ENCODE peak calls at places on chromosomes 13 and 19, in seven cellular contexts. One of them, this sample, is unnamed. For H3K4me1, the result is how much of the 10 kb centered on the place peaks cover.

GRCh38 chr19:13163609-13164364 is 13.6 kb downstream of the IER2 start:
- DNase-seq in PC-9: peak
- DNase-seq in psoas muscle: peak
- DNase-seq in cardiac muscle cell: peak
- DNase-seq in transverse colon: peak
- DNase-seq in endodermal cell: peak
- DNase-seq in right cardiac atrium: peak
- DNase-seq in this sample: peak

GRCh38 chr13:112453207-112453829 is 77.2 kb downstream of the SPACA7 start:
- DNase-seq in PC-9: no peak
- DNase-seq in psoas muscle: no peak
- DNase-seq in cardiac muscle cell: no peak
- DNase-seq in transverse colon: no peak
- DNase-seq in endodermal cell: peak
- DNase-seq in right cardiac atrium: peak
- DNase-seq in this sample: no peak

GRCh38 chr13:20828540-20829364 is 55.0 kb upstream of the EEF1AKMT1 start:
- DNase-seq in PC-9: no peak
- DNase-seq in psoas muscle: no peak
- DNase-seq in cardiac muscle cell: peak
- DNase-seq in transverse colon: peak
- DNase-seq in endodermal cell: no peak
- DNase-seq in right cardiac atrium: no peak
- DNase-seq in this sample: no peak

GRCh38 chr13:98487016-98487415 is 89.9 kb downstream of the STK24 start:
- DNase-seq in PC-9: no peak
- DNase-seq in psoas muscle: no peak
- DNase-seq in cardiac muscle cell: no peak
- DNase-seq in transverse colon: no peak
- DNase-seq in endodermal cell: peak
- DNase-seq in right cardiac atrium: no peak
- DNase-seq in this sample: no peak

GRCh38 chr19:35710784-35711723 is 6.7 kb downstream of the ZBTB32 start:
- DNase-seq in PC-9: no peak
- DNase-seq in psoas muscle: no peak
- DNase-seq in cardiac muscle cell: no peak
- DNase-seq in transverse colon: no peak
- DNase-seq in endodermal cell: no peak
- DNase-seq in right cardiac atrium: no peak
- DNase-seq in this sample: no peak

GRCh38 chr13:19782049-19782726 is 557 bp downstream of the PSPC1 start:
- DNase-seq in PC-9: no peak
- DNase-seq in psoas muscle: peak
- DNase-seq in cardiac muscle cell: peak
- DNase-seq in transverse colon: peak
- DNase-seq in endodermal cell: peak
- DNase-seq in right cardiac atrium: peak
- DNase-seq in this sample: peak

GRCh38 chr19:19637523-19638251 is 5.8 kb downstream of the GMIP start:
- DNase-seq in PC-9: no peak
- DNase-seq in psoas muscle: no peak
- DNase-seq in cardiac muscle cell: no peak
- DNase-seq in transverse colon: no peak
- DNase-seq in endodermal cell: peak
- DNase-seq in right cardiac atrium: peak
- DNase-seq in this sample: no peak

GRCh38 chr19:743168-743687 is 7.7 kb upstream of the MISP start:
- DNase-seq in PC-9: peak
- DNase-seq in psoas muscle: no peak
- DNase-seq in cardiac muscle cell: peak
- DNase-seq in transverse colon: peak
- DNase-seq in endodermal cell: peak
- DNase-seq in right cardiac atrium: no peak
- DNase-seq in this sample: no peak

GRCh38 chr13:101919541-101920306 is 467.2 kb downstream of the ITGBL1 start:
- DNase-seq in PC-9: no peak
- DNase-seq in psoas muscle: no peak
- DNase-seq in cardiac muscle cell: peak
- DNase-seq in transverse colon: no peak
- DNase-seq in endodermal cell: peak
- DNase-seq in right cardiac atrium: peak
- DNase-seq in this sample: no peak

GRCh38 chr13:21060063-21060826 is 1.1 kb downstream of the LATS2 start:
- DNase-seq in PC-9: no peak
- DNase-seq in psoas muscle: peak
- DNase-seq in cardiac muscle cell: peak
- DNase-seq in transverse colon: peak
- DNase-seq in endodermal cell: peak
- DNase-seq in right cardiac atrium: peak
- DNase-seq in this sample: peak

GRCh38 chr13:102018716-102019115 is 383.1 kb downstream of the FGF14 start:
- DNase-seq in PC-9: no peak
- DNase-seq in psoas muscle: no peak
- DNase-seq in cardiac muscle cell: no peak
- DNase-seq in transverse colon: no peak
- DNase-seq in endodermal cell: no peak
- DNase-seq in right cardiac atrium: no peak
- DNase-seq in this sample: no peak

GRCh38 chr13:87622921-87623320 is 48.2 kb upstream of the SLITRK5 start:
- DNase-seq in PC-9: no peak
- DNase-seq in psoas muscle: no peak
- DNase-seq in cardiac muscle cell: no peak
- DNase-seq in transverse colon: no peak
- DNase-seq in endodermal cell: no peak
- DNase-seq in right cardiac atrium: no peak
- DNase-seq in this sample: no peak

GRCh38 chr19:46602392-46603194 is 1.5 kb downstream of the CALM3 start:
- DNase-seq in PC-9: no peak
- DNase-seq in psoas muscle: no peak
- DNase-seq in cardiac muscle cell: peak
- DNase-seq in transverse colon: no peak
- DNase-seq in endodermal cell: peak
- DNase-seq in right cardiac atrium: peak
- DNase-seq in this sample: no peak

GRCh38 chr13:34671136-34671535 is 270.9 kb upstream of the NBEA start:
- DNase-seq in PC-9: no peak
- DNase-seq in psoas muscle: peak
- DNase-seq in cardiac muscle cell: no peak
- DNase-seq in transverse colon: no peak
- DNase-seq in endodermal cell: no peak
- DNase-seq in right cardiac atrium: no peak
- DNase-seq in this sample: peak

GRCh38 chr13:53110181-53110580 is 81.6 kb downstream of the OLFM4 start:
- DNase-seq in PC-9: no peak
- DNase-seq in psoas muscle: no peak
- DNase-seq in cardiac muscle cell: no peak
- DNase-seq in transverse colon: no peak
- DNase-seq in endodermal cell: no peak
- DNase-seq in right cardiac atrium: no peak
- DNase-seq in this sample: no peak

GRCh38 chr13:95814494-95814893 is 137.6 kb downstream of the DNAJC3 start:
- DNase-seq in PC-9: no peak
- DNase-seq in psoas muscle: no peak
- DNase-seq in cardiac muscle cell: no peak
- DNase-seq in transverse colon: no peak
- DNase-seq in endodermal cell: no peak
- DNase-seq in right cardiac atrium: no peak
- DNase-seq in this sample: no peak

GRCh38 chr19:35392742-35393350 is 22.0 kb downstream of the GPR42 start:
- DNase-seq in PC-9: no peak
- DNase-seq in psoas muscle: no peak
- DNase-seq in cardiac muscle cell: no peak
- DNase-seq in transverse colon: no peak
- DNase-seq in endodermal cell: peak
- DNase-seq in right cardiac atrium: no peak
- DNase-seq in this sample: no peak

GRCh38 chr13:23468811-23469210 is 35.3 kb upstream of the SACS start:
- DNase-seq in PC-9: no peak
- DNase-seq in psoas muscle: no peak
- DNase-seq in cardiac muscle cell: no peak
- DNase-seq in transverse colon: no peak
- DNase-seq in endodermal cell: no peak
- DNase-seq in right cardiac atrium: no peak
- DNase-seq in this sample: no peak

GRCh38 chr13:98580420-98580819 is 3.5 kb upstream of the STK24 start:
- DNase-seq in PC-9: no peak
- DNase-seq in psoas muscle: no peak
- DNase-seq in cardiac muscle cell: no peak
- DNase-seq in transverse colon: no peak
- DNase-seq in endodermal cell: no peak
- DNase-seq in right cardiac atrium: no peak
- DNase-seq in this sample: no peak

GRCh38 chr13:42633495-42633894 is 59.5 kb downstream of the TNFSF11 start:
- DNase-seq in PC-9: no peak
- DNase-seq in psoas muscle: no peak
- DNase-seq in cardiac muscle cell: no peak
- DNase-seq in transverse colon: no peak
- DNase-seq in endodermal cell: no peak
- DNase-seq in right cardiac atrium: no peak
- DNase-seq in this sample: no peak

GRCh38 chr19:1861599-1862031 is 1.8 kb downstream of the KLF16 start:
- DNase-seq in PC-9: no peak
- DNase-seq in psoas muscle: no peak
- DNase-seq in cardiac muscle cell: no peak
- DNase-seq in transverse colon: no peak
- DNase-seq in endodermal cell: no peak
- DNase-seq in right cardiac atrium: peak
- DNase-seq in this sample: no peak
- H3K27ac ChIP-seq in PC-9: no peak
- H3K27ac ChIP-seq in psoas muscle: no peak
- H3K27ac ChIP-seq in cardiac muscle cell: no peak
- H3K27ac ChIP-seq in transverse colon: peak
- H3K27ac ChIP-seq in endodermal cell: no peak
- H3K27ac ChIP-seq in right cardiac atrium: no peak
- H3K27ac ChIP-seq in this sample: peak

DNA sequence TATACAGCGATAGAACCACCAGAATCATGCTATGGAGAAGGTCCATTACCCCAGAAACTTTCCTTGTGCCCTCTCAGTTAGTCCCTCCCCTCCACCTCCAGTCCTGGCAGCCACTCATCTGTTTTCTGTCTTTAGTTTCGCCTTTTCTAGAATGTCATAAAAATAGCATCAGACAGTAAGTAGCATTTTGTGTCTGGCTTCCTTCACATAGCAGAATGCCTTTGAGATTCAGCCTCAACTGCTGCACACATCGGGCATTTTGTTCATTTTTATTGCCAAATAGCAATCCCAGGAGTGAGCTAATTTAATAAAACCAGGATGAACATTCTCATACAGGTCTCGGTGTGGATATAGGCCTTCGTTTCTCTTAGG is 110.4 kb downstream of the COL4A2 start:
- DNase-seq in PC-9: no peak
- DNase-seq in psoas muscle: no peak
- DNase-seq in cardiac muscle cell: no peak
- DNase-seq in transverse colon: no peak
- DNase-seq in endodermal cell: no peak
- DNase-seq in right cardiac atrium: no peak
- DNase-seq in this sample: no peak
- H3K4me1 ChIP-seq in PC-9: under half
- H3K4me1 ChIP-seq in psoas muscle: under half
- H3K4me1 ChIP-seq in cardiac muscle cell: under half
- H3K4me1 ChIP-seq in transverse colon: under half
- H3K4me1 ChIP-seq in endodermal cell: under half
- H3K4me1 ChIP-seq in right cardiac atrium: under half
- H3K4me1 ChIP-seq in this sample: under half

GRCh38 chr19:38663156-38663651 is 15.8 kb downstream of the ACTN4 start:
- DNase-seq in PC-9: no peak
- DNase-seq in psoas muscle: no peak
- DNase-seq in cardiac muscle cell: no peak
- DNase-seq in transverse colon: no peak
- DNase-seq in endodermal cell: no peak
- DNase-seq in right cardiac atrium: no peak
- DNase-seq in this sample: no peak

GRCh38 chr19:38665219-38665931 is 17.9 kb downstream of the ACTN4 start:
- DNase-seq in PC-9: no peak
- DNase-seq in psoas muscle: no peak
- DNase-seq in cardiac muscle cell: no peak
- DNase-seq in transverse colon: no peak
- DNase-seq in endodermal cell: no peak
- DNase-seq in right cardiac atrium: no peak
- DNase-seq in this sample: no peak

GRCh38 chr19:38664503-38665211 is 17.2 kb downstream of the ACTN4 start:
- DNase-seq in PC-9: no peak
- DNase-seq in psoas muscle: no peak
- DNase-seq in cardiac muscle cell: no peak
- DNase-seq in transverse colon: no peak
- DNase-seq in endodermal cell: peak
- DNase-seq in right cardiac atrium: no peak
- DNase-seq in this sample: no peak

GRCh38 chr19:38662508-38663155 is 15.2 kb downstream of the ACTN4 start:
- DNase-seq in PC-9: no peak
- DNase-seq in psoas muscle: no peak
- DNase-seq in cardiac muscle cell: no peak
- DNase-seq in transverse colon: no peak
- DNase-seq in endodermal cell: no peak
- DNase-seq in right cardiac atrium: no peak
- DNase-seq in this sample: no peak

DNA sequence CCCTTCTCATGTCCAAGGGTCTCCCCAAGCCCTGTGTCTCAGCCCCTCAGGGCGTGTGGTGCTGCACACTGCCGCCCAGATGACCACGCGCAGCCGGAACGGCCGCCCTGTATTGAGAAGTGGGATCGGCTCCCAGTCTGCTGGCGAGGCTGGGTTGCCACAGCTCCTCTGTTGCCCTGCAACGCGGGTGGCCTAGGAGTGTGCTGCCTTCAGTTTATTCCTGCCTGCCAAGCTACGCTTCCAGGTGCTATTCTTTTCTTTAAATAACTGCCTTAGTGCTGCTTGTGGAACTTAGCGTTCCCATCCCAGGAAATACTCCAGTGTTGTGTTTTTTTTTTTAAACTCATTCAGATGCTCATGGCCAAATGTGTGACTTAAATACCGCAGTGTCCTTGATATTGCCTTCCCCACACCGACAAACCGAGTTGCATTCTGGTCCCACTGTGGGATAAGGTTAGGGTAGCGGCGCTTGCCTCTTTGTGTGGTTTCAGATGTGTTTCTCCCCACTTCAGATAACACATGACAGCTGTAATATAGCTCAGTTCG is 16.6 kb downstream of the ACTN4 start:
- DNase-seq in PC-9: no peak
- DNase-seq in psoas muscle: peak
- DNase-seq in cardiac muscle cell: no peak
- DNase-seq in transverse colon: no peak
- DNase-seq in endodermal cell: no peak
- DNase-seq in right cardiac atrium: peak
- DNase-seq in this sample: no peak
- H3K27ac ChIP-seq in PC-9: peak
- H3K27ac ChIP-seq in psoas muscle: peak
- H3K27ac ChIP-seq in cardiac muscle cell: peak
- H3K27ac ChIP-seq in transverse colon: peak
- H3K27ac ChIP-seq in endodermal cell: peak
- H3K27ac ChIP-seq in right cardiac atrium: peak
- H3K27ac ChIP-seq in this sample: peak

DNA sequence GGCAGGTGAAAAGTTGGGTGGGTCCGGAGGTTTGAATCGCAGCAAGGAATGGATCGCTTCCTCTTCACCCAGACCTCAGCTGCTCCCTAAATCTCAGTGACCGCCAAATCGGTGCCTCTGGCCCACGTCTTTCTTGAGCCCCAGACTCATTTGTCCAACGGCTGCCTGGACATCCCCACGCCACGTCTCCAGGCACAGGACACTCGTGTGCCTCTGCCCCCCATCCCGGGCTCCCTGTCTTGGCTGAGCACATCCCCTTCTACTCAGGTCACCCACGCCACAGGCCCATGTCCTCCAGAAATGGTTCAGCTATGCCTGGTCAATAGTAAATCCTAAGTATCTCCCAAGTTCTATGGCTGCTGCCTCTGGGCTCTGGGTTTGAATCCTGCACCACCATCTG is 56.6 kb downstream of the CDADC1 start:
- DNase-seq in PC-9: no peak
- DNase-seq in psoas muscle: no peak
- DNase-seq in cardiac muscle cell: no peak
- DNase-seq in transverse colon: no peak
- DNase-seq in endodermal cell: no peak
- DNase-seq in right cardiac atrium: peak
- DNase-seq in this sample: no peak
- H3K4me1 ChIP-seq in PC-9: under half
- H3K4me1 ChIP-seq in psoas muscle: under half
- H3K4me1 ChIP-seq in cardiac muscle cell: under half
- H3K4me1 ChIP-seq in transverse colon: under half
- H3K4me1 ChIP-seq in endodermal cell: under half
- H3K4me1 ChIP-seq in right cardiac atrium: under half
- H3K4me1 ChIP-seq in this sample: under half